ENCODE peak calls at places on chromosomes 5 and 9, in seven cellular contexts. Y, L, D, A, H, J and B are unnamed samples.

GRCh38 chr5:34652916-34653315 is 3.2 kb upstream of the RAI14 start:
- DNase-seq in Y (peak; percentile 76), L (no peak), D (peak; percentile 74), A (no peak), H (peak; percentile 81), J (no peak), B (no peak)

GRCh38 chr9:76690575-76691370 is 73.5 kb upstream of the PCA3 start:
- DNase-seq in Y (no peak), L (no peak), D (no peak), A (peak; percentile 16), H (no peak), J (no peak), B (no peak)

GRCh38 chr9:136251264-136252115 is 5.9 kb upstream of the QSOX2 start:
- DNase-seq in Y (no peak), L (no peak), D (no peak), A (no peak), H (no peak), J (no peak), B (no peak)

GRCh38 chr9:108033976-108034964 is 544.7 kb upstream of the KLF4 start:
- DNase-seq in Y (peak; percentile 90), L (no peak), D (peak; percentile 94), A (no peak), H (peak; percentile 91), J (no peak), B (no peak)

GRCh38 chr9:73370053-73370452 is 218.4 kb downstream of the ANXA1 start:
- DNase-seq in Y (peak; percentile 3), L (no peak), D (no peak), A (no peak), H (peak; percentile 21), J (no peak), B (no peak)

GRCh38 chr9:2337131-2337530 is 284.5 kb upstream of the VLDLR start:
- DNase-seq in Y (no peak), L (no peak), D (no peak), A (no peak), H (no peak), J (no peak), B (no peak)

GRCh38 chr5:56078675-56079500 is 84.1 kb upstream of the IL6ST start:
- DNase-seq in Y (no peak), L (no peak), D (peak; percentile 41), A (no peak), H (peak; percentile 11), J (no peak), B (no peak)

GRCh38 chr9:91904541-91905236 is 45.3 kb downstream of the ROR2 start:
- DNase-seq in Y (no peak), L (no peak), D (no peak), A (no peak), H (no peak), J (no peak), B (no peak)

GRCh38 chr9:121672213-121672612 is 20.8 kb downstream of the DAB2IP start:
- DNase-seq in Y (no peak), L (no peak), D (peak; percentile 40), A (no peak), H (no peak), J (no peak), B (no peak)

GRCh38 chr5:72501475-72501874 is 5.7 kb downstream of the ZNF366 start:
- DNase-seq in Y (peak; percentile 41), L (peak; percentile 67), D (peak; percentile 34), A (no peak), H (peak; percentile 57), J (no peak), B (no peak)

GRCh38 chr9:6354072-6354686 is 26.0 kb downstream of the TPD52L3 start:
- DNase-seq in Y (peak; percentile 60), L (peak; percentile 62), D (peak; percentile 77), A (peak; percentile 51), H (peak; percentile 65), J (peak; percentile 49), B (peak; percentile 63)

GRCh38 chr9:126853667-126854066 is 6.8 kb upstream of the ZBTB34 start:
- DNase-seq in Y (peak; percentile 32), L (no peak), D (peak; percentile 71), A (peak; percentile 23), H (peak; percentile 51), J (no peak), B (peak; percentile 22)

GRCh38 chr5:168726342-168726741 is 147.2 kb upstream of the PANK3 start:
- DNase-seq in Y (no peak), L (no peak), D (no peak), A (no peak), H (no peak), J (no peak), B (no peak)

GRCh38 chr9:13548556-13548955 is 269.1 kb upstream of the MPDZ start:
- DNase-seq in Y (no peak), L (no peak), D (no peak), A (no peak), H (no peak), J (no peak), B (no peak)

GRCh38 chr9:130243015-130243881 is 22.3 kb upstream of the HMCN2 start:
- DNase-seq in Y (no peak), L (peak; percentile 88), D (peak; percentile 25), A (peak; percentile 98), H (no peak), J (peak; percentile 47), B (peak; percentile 97)

GRCh38 chr5:142053434-142054253 is 40.8 kb upstream of the GNPDA1 start:
- DNase-seq in Y (peak; percentile 36), L (no peak), D (peak; percentile 43), A (no peak), H (peak; percentile 55), J (peak; percentile 27), B (no peak)

GRCh38 chr9:112059145-112059979 is 115.7 kb downstream of the SUSD1 start:
- DNase-seq in Y (peak; percentile 74), L (no peak), D (peak; percentile 92), A (no peak), H (peak; percentile 74), J (no peak), B (no peak)

GRCh38 chr5:74549351-74549750 is 91.2 kb downstream of the ENC1 start:
- DNase-seq in Y (no peak), L (no peak), D (no peak), A (no peak), H (no peak), J (no peak), B (no peak)

GRCh38 chr9:120861935-120862334 is 15.1 kb downstream of the PHF19 start:
- DNase-seq in Y (no peak), L (no peak), D (no peak), A (no peak), H (no peak), J (no peak), B (no peak)

GRCh38 chr9:68653141-68653595 is 51.9 kb upstream of the PIP5K1B start:
- DNase-seq in Y (no peak), L (no peak), D (no peak), A (no peak), H (no peak), J (no peak), B (no peak)

GRCh38 chr5:127070243-127070642 is 3.1 kb downstream of the C5orf63 start:
- DNase-seq in Y (no peak), L (no peak), D (no peak), A (no peak), H (no peak), J (no peak), B (no peak)

GRCh38 chr9:126474201-126474765 is 139.4 kb upstream of the LMX1B start:
- DNase-seq in Y (peak; percentile 64), L (no peak), D (peak; percentile 56), A (no peak), H (peak; percentile 76), J (no peak), B (no peak)

GRCh38 chr5:176822426-176823075 is 12.2 kb downstream of the UNC5A start:
- DNase-seq in Y (peak; percentile 10), L (no peak), D (no peak), A (no peak), H (peak; percentile 16), J (peak; percentile 80), B (no peak)

GRCh38 chr5:116861662-116862061 is 287.0 kb upstream of the SEMA6A start:
- DNase-seq in Y (no peak), L (no peak), D (no peak), A (no peak), H (no peak), J (no peak), B (no peak)
- H3K4me1 ChIP-seq in Y (no peaks in the 10 kb centered on the region), L (peaks cover 45% of the 10 kb centered on the region), D (no peaks in the 10 kb centered on the region), A (peaks cover 8% of the 10 kb centered on the region), H (no peaks in the 10 kb centered on the region), J (no peaks in the 10 kb centered on the region), B (peaks cover 4% of the 10 kb centered on the region)

GRCh38 chr5:32449216-32449721 is 4.7 kb upstream of the ZFR start:
- DNase-seq in Y (no peak), L (no peak), D (no peak), A (no peak), H (no peak), J (no peak), B (no peak)

GRCh38 chr5:32453916-32454315 is 9.4 kb upstream of the ZFR start:
- DNase-seq in Y (no peak), L (no peak), D (no peak), A (peak; percentile 4), H (no peak), J (no peak), B (no peak)

GRCh38 chr5:32446660-32447059 is 2.1 kb upstream of the ZFR start:
- DNase-seq in Y (no peak), L (no peak), D (no peak), A (no peak), H (no peak), J (no peak), B (no peak)

GRCh38 chr5:32454821-32455220 is 10.3 kb upstream of the ZFR start:
- DNase-seq in Y (no peak), L (no peak), D (no peak), A (peak; percentile 37), H (no peak), J (no peak), B (no peak)

GRCh38 chr5:32450952-32451351 is 6.4 kb upstream of the ZFR start:
- DNase-seq in Y (no peak), L (peak; percentile 33), D (no peak), A (peak; percentile 36), H (no peak), J (peak; percentile 19), B (peak; percentile 65)
- TF ChIP-seq CTCF in Y (peak; percentile 10), L (peak; percentile 46), D (peak; percentile 9), A (peak; percentile 24), H (no peak), J (no peak), B (peak; percentile 70)

DNA sequence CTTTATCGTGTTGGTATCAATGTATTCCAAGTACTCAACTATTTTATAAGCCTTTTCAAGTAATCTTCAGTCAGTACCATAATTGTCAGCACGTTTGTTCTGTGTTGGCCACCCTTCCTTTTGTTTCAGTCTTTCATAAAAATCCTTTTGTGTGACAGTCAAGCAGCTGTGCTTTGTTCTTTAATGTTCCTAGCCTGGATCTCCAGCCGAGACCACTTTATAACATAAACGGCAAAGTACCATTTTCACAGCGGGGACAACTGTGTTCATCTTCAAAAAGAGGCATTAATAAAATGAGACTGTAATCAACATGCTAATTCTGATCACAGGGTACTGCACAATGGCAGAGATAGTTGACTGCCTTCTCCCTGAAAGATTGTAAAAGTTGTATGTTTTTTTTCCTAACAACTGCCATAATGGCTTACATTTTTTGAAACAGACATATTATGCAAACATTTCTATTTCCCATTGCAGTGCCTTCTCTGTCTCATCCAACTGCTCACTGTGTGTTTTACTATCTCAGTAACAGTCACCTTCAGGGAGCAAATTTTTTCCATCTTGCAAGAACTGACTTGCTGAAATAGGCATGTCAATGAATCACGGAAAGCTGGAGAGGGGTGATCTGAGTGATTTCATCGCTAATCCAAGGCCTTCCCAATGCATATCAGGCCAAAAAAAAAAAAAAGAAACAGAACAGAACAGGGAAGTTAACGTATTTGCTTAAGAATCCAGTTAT is 828.5 kb upstream of the DMAC1 start:
- DNase-seq in Y (no peak), L (peak; percentile 44), D (no peak), A (no peak), H (no peak), J (no peak), B (no peak)
- H3K9ac ChIP-seq in Y (no peak overlapping the region), L (no peak overlapping the region), D (no peak overlapping the region), A (no peak overlapping the region), H (no peak overlapping the region), J (no peak overlapping the region), B (no peak overlapping the region)

GRCh38 chr5:99029172-99029571 is 100.4 kb upstream of the CHD1 start:
- DNase-seq in Y (no peak), L (no peak), D (no peak), A (no peak), H (no peak), J (no peak), B (no peak)
- H3K4me1 ChIP-seq in Y (no peaks in the 10 kb centered on the region), L (peaks cover 3% of the 10 kb centered on the region), D (peaks cover 4% of the 10 kb centered on the region), A (no peaks in the 10 kb centered on the region), H (peaks cover 4% of the 10 kb centered on the region), J (peaks cover 5% of the 10 kb centered on the region), B (no peaks in the 10 kb centered on the region)